ENCODE peak calls at places on chromosomes 12 and 14, in ten cellular contexts. V is A549, A is AG09309, J is neural progenitor cell, Q is hepatocyte, C is adrenal gland, D is cardiac muscle cell, O is astrocyte, N is fibroblast of mammary gland, T is OCI-LY7. B is an unnamed sample.

GRCh38 chr12:61250303-61250702 is 1009.9 kb upstream of the USP15 start:
- DNase-seq in C (no peak), O (no peak), D (no peak), T (no peak), A (no peak), J (no peak), V (no peak), Q (no peak), N (no peak), B (no peak)

GRCh38 chr12:27571463-27571862 is 47.5 kb downstream of the PPFIBP1 start:
- DNase-seq in O (peak), C (no peak), V (no peak), N (peak), J (no peak), A (peak), Q (no peak), T (no peak), D (peak), B (peak)

GRCh38 chr12:106112094-106112822 is 26.5 kb downstream of the NUAK1 start:
- DNase-seq in O (no peak), Q (no peak), D (peak), J (no peak), C (no peak), T (no peak), A (no peak), V (no peak), N (no peak), B (peak)

GRCh38 chr12:63770375-63770774 is 9.3 kb upstream of the RXYLT1 start:
- DNase-seq in A (no peak), O (no peak), Q (no peak), C (no peak), N (no peak), V (no peak), T (no peak), J (no peak), D (no peak), B (no peak)

GRCh38 chr12:55681142-55682077 is 26.3 kb downstream of the ITGA7 start:
- DNase-seq in O (peak), N (peak), A (no peak), D (peak), Q (peak), T (no peak), J (peak), C (peak), V (peak), B (peak)

GRCh38 chr14:42965512-42965911 is 1358.8 kb downstream of the LRFN5 start:
- DNase-seq in V (no peak), T (no peak), C (no peak), N (no peak), J (peak), O (no peak), A (no peak), Q (no peak), D (no peak), B (no peak)

GRCh38 chr12:109949089-109949488 is 47.1 kb downstream of the GIT2 start:
- DNase-seq in J (no peak), Q (peak), N (peak), V (no peak), D (peak), O (peak), T (no peak), A (no peak), C (peak), B (peak)

GRCh38 chr12:32148372-32148771 is 41.7 kb downstream of the BICD1 start:
- DNase-seq in V (peak), A (peak), C (no peak), D (no peak), Q (no peak), T (no peak), J (no peak), O (peak), N (peak), B (no peak)

GRCh38 chr14:59695198-59695597 is 118.6 kb upstream of the CCDC175 start:
- DNase-seq in Q (no peak), V (no peak), O (no peak), T (no peak), N (peak), J (no peak), C (no peak), D (no peak), A (no peak), B (peak)

GRCh38 chr14:85233756-85234545 is 296.0 kb upstream of the FLRT2 start:
- DNase-seq in Q (no peak), T (no peak), D (peak), N (peak), J (no peak), O (peak), C (no peak), A (no peak), V (peak), B (peak)

GRCh38 chr12:107349008-107349747 is 255.8 kb upstream of the CRY1 start:
- DNase-seq in V (peak), D (peak), N (peak), C (no peak), A (peak), Q (peak), T (no peak), J (peak), O (peak), B (peak)

GRCh38 chr14:97432586-97432985 is 635.4 kb downstream of the VRK1 start:
- DNase-seq in O (no peak), D (no peak), C (no peak), V (no peak), N (no peak), A (no peak), T (no peak), J (no peak), Q (no peak), B (no peak)

GRCh38 chr14:77243853-77244252 is 27.2 kb downstream of the NGB start:
- DNase-seq in A (no peak), O (no peak), J (no peak), C (no peak), Q (no peak), T (peak), V (no peak), N (no peak), D (no peak), B (no peak)

GRCh38 chr14:68552597-68552996 is 240.3 kb downstream of the ZFP36L1 start:
- DNase-seq in V (no peak), Q (no peak), D (no peak), A (no peak), N (peak), T (peak), J (no peak), C (no peak), O (peak), B (peak)

GRCh38 chr12:117921922-117922777 is 46.6 kb downstream of the KSR2 start:
- DNase-seq in A (no peak), V (no peak), J (no peak), Q (no peak), C (no peak), T (no peak), D (no peak), N (no peak), O (no peak), B (no peak)

GRCh38 chr12:14775652-14776020 is 27.6 kb downstream of the WBP11 start:
- DNase-seq in V (no peak), D (peak), J (no peak), Q (no peak), N (peak), A (peak), T (no peak), O (peak), C (no peak), B (peak)

GRCh38 chr14:34912182-34912581 is 37.0 kb upstream of the BAZ1A start:
- DNase-seq in O (no peak), V (peak), N (peak), A (no peak), T (peak), D (peak), J (no peak), C (no peak), Q (no peak), B (no peak)

GRCh38 chr12:70007687-70008086 is 182.7 kb downstream of the MYRFL start:
- DNase-seq in A (no peak), Q (no peak), J (no peak), O (peak), T (no peak), C (no peak), N (peak), D (peak), V (no peak), B (peak)

GRCh38 chr12:117857632-117858274 is 111.0 kb downstream of the KSR2 start:
- DNase-seq in V (peak), Q (peak), N (peak), C (peak), T (peak), D (peak), A (no peak), J (peak), O (peak), B (peak)

GRCh38 chr12:18483723-18484325 is 222.5 kb downstream of the PIK3C2G start:
- DNase-seq in A (no peak), Q (no peak), D (no peak), V (no peak), N (no peak), T (no peak), O (no peak), C (no peak), J (peak), B (no peak)

GRCh38 chr12:95318071-95318545 is 100.5 kb downstream of the VEZT start:
- DNase-seq in C (no peak), D (peak), J (no peak), Q (peak), V (peak), A (no peak), O (peak), T (no peak), N (peak), B (peak)

GRCh38 chr12:131097247-131098177 is 143.8 kb downstream of the ADGRD1 start:
- DNase-seq in C (no peak), A (no peak), T (no peak), O (no peak), V (no peak), D (no peak), N (no peak), Q (no peak), J (no peak), B (no peak)

DNA sequence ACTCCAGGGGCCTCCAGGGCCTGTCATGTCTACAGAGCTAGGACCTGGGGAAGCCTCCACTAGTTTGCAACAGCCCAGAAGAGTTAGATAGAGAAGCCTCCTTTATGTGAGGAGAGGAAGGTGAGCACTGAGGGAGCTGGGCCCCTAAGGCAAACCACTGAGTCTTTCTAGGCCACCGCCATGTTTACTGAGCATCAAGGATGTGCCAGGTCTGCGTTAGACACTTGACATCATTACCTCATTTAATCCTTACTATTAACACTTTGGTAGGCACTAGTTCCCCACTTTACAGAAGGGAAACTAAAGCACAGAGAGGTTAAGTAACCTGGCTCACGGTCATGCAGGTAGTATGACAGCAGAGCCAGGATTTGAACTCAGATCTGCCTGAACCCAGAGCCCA is 12.9 kb downstream of the CTDSP2 start:
- DNase-seq in O (no peak), C (no peak), N (no peak), V (no peak), T (no peak), A (no peak), Q (no peak), J (no peak), D (no peak), B (no peak)
- H3K4me3 ChIP-seq in O (no peak), C (no peak), N (no peak), V (no peak), T (no peak), A (no peak), Q (no peak), J (no peak), D (no peak), B (no peak)

DNA sequence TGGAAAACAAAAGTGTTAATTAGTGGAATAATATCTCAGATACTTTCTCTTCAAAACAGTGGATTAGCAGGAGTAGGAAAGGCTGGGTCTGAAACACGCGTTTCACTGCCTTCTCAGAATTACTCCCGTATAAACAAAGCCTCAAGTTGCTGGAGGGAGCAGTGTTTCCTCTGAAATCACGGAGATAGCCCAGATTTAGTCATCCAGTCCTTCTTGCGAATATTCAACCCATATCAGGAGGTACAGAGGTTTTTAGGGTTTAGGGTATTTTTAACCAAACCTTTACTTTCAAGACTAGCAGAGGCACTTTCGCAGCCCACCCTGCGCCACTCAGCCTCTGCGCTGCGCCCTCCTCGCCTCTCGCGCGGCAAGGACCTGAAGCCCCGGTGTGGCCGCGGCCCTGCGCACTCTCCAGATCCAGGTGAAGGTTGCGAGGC is 2.1 kb upstream of the SAMD4A start:
- DNase-seq in A (no peak), C (peak), N (peak), V (peak), D (peak), T (no peak), Q (no peak), O (peak), J (peak), B (peak)
- H3K4me3 ChIP-seq in A (peak), C (no peak), N (peak), V (peak), D (peak), T (no peak), Q (peak), O (peak), J (peak), B (peak)

GRCh38 chr14:41257476-41257875 is 349.2 kb upstream of the LRFN5 start:
- DNase-seq in O (no peak), D (no peak), A (no peak), T (no peak), J (no peak), C (no peak), N (no peak), Q (no peak), V (no peak), B (no peak)
- H3K4me3 ChIP-seq in O (no peak), D (no peak), A (no peak), T (no peak), J (no peak), C (no peak), N (no peak), Q (no peak), V (no peak), B (no peak)

GRCh38 chr14:69880851-69881250 is 1.6 kb downstream of the SMOC1 start:
- DNase-seq in V (no peak), J (peak), D (no peak), A (no peak), Q (no peak), O (no peak), C (no peak), T (no peak), N (no peak), B (no peak)

GRCh38 chr14:69878251-69878650 is 965 bp upstream of the SMOC1 start:
- DNase-seq in V (no peak), A (no peak), J (peak), Q (no peak), C (no peak), D (no peak), N (no peak), T (no peak), O (no peak), B (no peak)

GRCh38 chr14:69877492-69877891 is 1.7 kb upstream of the SMOC1 start:
- DNase-seq in V (peak), O (no peak), N (peak), T (peak), C (no peak), A (no peak), D (peak), Q (peak), J (peak), B (peak)

GRCh38 chr14:69880051-69880487 is 853 bp downstream of the SMOC1 start:
- DNase-seq in J (peak), Q (peak), C (no peak), T (no peak), O (no peak), D (no peak), V (no peak), N (peak), A (no peak), B (no peak)

DNA sequence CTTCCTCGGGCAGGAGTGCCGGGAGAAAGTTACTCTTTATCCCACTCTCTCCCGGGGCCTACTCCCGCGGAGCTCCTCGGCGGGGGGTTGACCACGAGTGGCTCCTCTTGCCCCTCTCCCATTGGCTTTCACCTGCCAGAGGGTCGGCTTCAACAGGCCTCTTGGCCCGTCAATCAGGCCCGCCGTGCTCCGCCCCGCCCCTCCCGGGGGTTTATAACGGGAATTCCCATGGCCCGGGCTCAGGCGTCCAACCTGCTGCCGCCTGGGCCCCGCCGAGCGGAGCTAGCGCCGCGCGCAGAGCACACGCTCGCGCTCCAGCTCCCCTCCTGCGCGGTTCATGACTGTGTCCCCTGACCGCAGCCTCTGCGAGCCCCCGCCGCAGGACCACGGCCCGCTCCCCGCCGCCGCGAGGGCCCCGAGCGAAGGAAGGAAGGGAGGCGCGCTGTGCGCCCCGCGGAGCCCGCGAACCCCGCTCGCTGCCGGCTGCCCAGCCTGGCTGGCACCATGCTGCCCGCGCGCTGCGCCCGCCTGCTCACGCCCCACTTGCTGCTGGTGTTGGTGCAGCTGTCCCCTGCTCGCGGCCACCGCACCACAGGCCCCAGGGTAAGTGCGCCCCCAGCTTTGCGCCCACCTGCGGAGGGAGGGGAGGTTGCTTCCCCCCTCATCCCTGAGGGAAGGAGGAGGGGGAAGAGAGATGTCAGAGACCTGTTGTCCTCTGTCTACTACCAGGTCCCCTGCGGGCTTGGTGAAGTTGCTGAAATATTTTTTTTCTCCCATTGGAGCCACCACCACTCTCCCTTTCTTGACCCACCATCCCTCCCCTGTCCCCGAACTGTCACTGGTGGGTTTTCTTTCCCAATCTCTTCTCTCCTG is at the start of gene SMOC1:
- DNase-seq in D (peak), A (no peak), T (no peak), Q (peak), N (peak), O (no peak), C (peak), V (peak), J (peak), B (peak)
- H3K4me3 ChIP-seq in D (peak), A (no peak), T (no peak), Q (peak), N (peak), O (peak), C (no peak), V (peak), J (peak), B (no peak)

GRCh38 chr12:90250766-90251165 is 542.1 kb upstream of the ATP2B1 start:
- DNase-seq in C (peak), Q (no peak), N (peak), D (peak), A (no peak), T (no peak), O (peak), J (no peak), V (no peak), B (peak)

GRCh38 chr12:90253674-90254181 is 545.1 kb upstream of the ATP2B1 start:
- DNase-seq in T (peak), O (peak), A (peak), D (peak), C (peak), Q (peak), J (no peak), N (peak), V (peak), B (peak)

GRCh38 chr12:90257927-90258624 is 549.4 kb upstream of the ATP2B1 start:
- DNase-seq in V (no peak), J (no peak), O (no peak), Q (no peak), A (no peak), D (no peak), N (no peak), T (no peak), C (no peak), B (no peak)

GRCh38 chr12:90250041-90250440 is 541.4 kb upstream of the ATP2B1 start:
- DNase-seq in A (no peak), D (no peak), Q (no peak), O (no peak), N (no peak), C (no peak), J (no peak), V (no peak), T (no peak), B (no peak)

GRCh38 chr12:90253142-90253541 is 544.5 kb upstream of the ATP2B1 start:
- DNase-seq in A (no peak), N (no peak), Q (no peak), D (no peak), V (no peak), T (no peak), C (no peak), J (no peak), O (no peak), B (no peak)
- H3K4me3 ChIP-seq in A (no peak), N (no peak), Q (no peak), D (no peak), V (no peak), T (no peak), C (no peak), J (no peak), O (no peak), B (no peak)

DNA sequence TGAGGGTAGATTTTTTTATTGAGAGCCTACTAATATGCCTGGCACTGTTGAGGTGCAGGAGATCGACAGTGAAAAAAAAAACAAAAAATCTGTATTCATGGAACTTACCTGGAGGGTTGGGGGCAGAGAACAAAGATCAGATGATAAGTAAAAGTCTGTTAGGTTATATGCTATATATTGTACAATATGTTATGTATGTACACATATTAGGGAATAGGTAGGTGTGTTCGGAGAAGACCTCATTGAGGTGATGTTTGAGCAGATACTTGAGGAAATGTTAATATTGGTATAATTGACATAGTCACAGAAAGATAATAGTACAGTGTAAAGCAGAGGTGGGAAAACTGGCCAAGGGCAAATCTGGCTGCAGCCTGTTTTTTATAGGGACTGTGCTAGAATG is 5.6 kb downstream of the ARF6 start:
- DNase-seq in A (no peak), D (no peak), J (no peak), N (no peak), T (no peak), Q (no peak), O (no peak), C (no peak), V (no peak), B (no peak)
- H3K4me3 ChIP-seq in A (no peak), D (no peak), J (no peak), N (no peak), T (peak), Q (no peak), O (no peak), C (no peak), V (peak), B (no peak)

GRCh38 chr14:73059326-73059725 is 992 bp downstream of the RBM25 start:
- DNase-seq in O (peak), T (peak), C (peak), V (peak), A (no peak), J (no peak), D (peak), N (peak), Q (peak), B (peak)
- H3K4me3 ChIP-seq in O (peak), T (peak), C (peak), V (peak), A (peak), J (peak), D (peak), N (peak), Q (peak), B (peak)

DNA sequence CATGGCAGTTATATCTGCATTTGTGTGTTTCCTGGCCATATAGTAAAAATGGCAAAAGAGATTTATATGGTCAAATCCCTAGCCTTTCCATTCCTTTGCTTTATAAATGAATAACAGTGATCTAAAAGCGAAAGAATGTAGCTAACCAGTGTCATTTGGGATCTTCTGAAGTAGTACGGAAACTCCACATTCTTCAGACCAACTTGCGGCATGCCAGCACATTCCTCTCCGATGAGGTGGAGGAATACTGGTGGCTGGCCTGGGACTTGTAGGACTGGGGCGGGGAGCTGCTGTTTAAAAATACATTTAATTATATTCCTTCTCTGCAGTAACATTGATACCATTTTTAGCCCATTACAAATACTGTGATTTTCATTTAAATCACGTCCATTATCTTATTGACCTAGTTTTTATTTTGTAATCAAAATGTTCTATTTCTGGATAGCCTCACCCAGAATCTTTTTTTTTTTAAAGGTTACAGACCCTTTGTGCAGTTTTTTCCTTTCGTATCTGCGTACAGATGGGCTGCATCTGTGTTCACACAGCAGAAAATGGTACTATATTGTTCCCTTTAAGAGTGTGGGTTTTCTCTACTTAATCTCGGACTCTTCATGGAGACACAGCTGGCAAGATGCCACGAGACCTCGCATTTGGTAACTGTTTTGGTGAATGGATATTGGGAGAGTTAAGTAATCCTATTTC is 85.4 kb downstream of the SAMD4A start:
- DNase-seq in D (peak), N (peak), J (peak), T (no peak), C (peak), O (peak), Q (peak), V (peak), A (peak), B (peak)
- H3K4me3 ChIP-seq in D (no peak), N (peak), J (no peak), T (no peak), C (no peak), O (peak), Q (no peak), V (peak), A (peak), B (peak)

B was measured in fibroblast of pulmonary artery.